ENCODE peak calls at places on chromosomes 13 and 19, in ten cellular contexts. One of them, this sample, is unnamed.

GRCh38 chr13:52195052-52195837 is 35.8 kb upstream of the NEK3 start:
- DNase-seq in A549: no peak
- DNase-seq in tibial nerve: peak; percentile 51
- DNase-seq in gastrocnemius medialis: peak; percentile 66
- DNase-seq in transverse colon: peak; percentile 79
- DNase-seq in heart left ventricle: peak; percentile 88
- DNase-seq in adrenal gland: peak; percentile 84
- DNase-seq in stomach: peak; percentile 79
- DNase-seq in body of pancreas: peak; percentile 87
- DNase-seq in HCT116: no peak
- DNase-seq in this sample: peak; percentile 89

GRCh38 chr13:98575009-98575866 is 1.7 kb downstream of the STK24 start:
- DNase-seq in A549: no peak
- DNase-seq in tibial nerve: no peak
- DNase-seq in gastrocnemius medialis: no peak
- DNase-seq in transverse colon: no peak
- DNase-seq in heart left ventricle: no peak
- DNase-seq in adrenal gland: no peak
- DNase-seq in stomach: no peak
- DNase-seq in body of pancreas: no peak
- DNase-seq in HCT116: no peak
- DNase-seq in this sample: no peak

GRCh38 chr19:15292847-15293582 is 39.3 kb downstream of the BRD4 start:
- DNase-seq in A549: no peak
- DNase-seq in tibial nerve: no peak
- DNase-seq in gastrocnemius medialis: peak; percentile 40
- DNase-seq in transverse colon: no peak
- DNase-seq in heart left ventricle: no peak
- DNase-seq in adrenal gland: no peak
- DNase-seq in stomach: no peak
- DNase-seq in body of pancreas: peak; percentile 39
- DNase-seq in HCT116: no peak
- DNase-seq in this sample: no peak

GRCh38 chr13:110521946-110522345 is 39.6 kb downstream of the RAB20 start:
- DNase-seq in A549: no peak
- DNase-seq in tibial nerve: no peak
- DNase-seq in gastrocnemius medialis: no peak
- DNase-seq in transverse colon: no peak
- DNase-seq in heart left ventricle: no peak
- DNase-seq in adrenal gland: no peak
- DNase-seq in stomach: no peak
- DNase-seq in body of pancreas: no peak
- DNase-seq in HCT116: no peak
- DNase-seq in this sample: no peak

GRCh38 chr19:18290250-18291018 is 9.0 kb upstream of the JUND start:
- DNase-seq in A549: no peak
- DNase-seq in tibial nerve: no peak
- DNase-seq in gastrocnemius medialis: no peak
- DNase-seq in transverse colon: peak; percentile 62
- DNase-seq in heart left ventricle: no peak
- DNase-seq in adrenal gland: no peak
- DNase-seq in stomach: peak; percentile 40
- DNase-seq in body of pancreas: no peak
- DNase-seq in HCT116: no peak
- DNase-seq in this sample: no peak

GRCh38 chr19:38731654-38732301 is 12.5 kb downstream of the CAPN12 start:
- DNase-seq in A549: no peak
- DNase-seq in tibial nerve: no peak
- DNase-seq in gastrocnemius medialis: no peak
- DNase-seq in transverse colon: peak; percentile 75
- DNase-seq in heart left ventricle: peak; percentile 26
- DNase-seq in adrenal gland: peak; percentile 49
- DNase-seq in stomach: peak; percentile 87
- DNase-seq in body of pancreas: peak; percentile 91
- DNase-seq in HCT116: no peak
- DNase-seq in this sample: no peak

GRCh38 chr13:22938576-22938975 is 242.2 kb upstream of the SGCG start:
- DNase-seq in A549: no peak
- DNase-seq in tibial nerve: no peak
- DNase-seq in gastrocnemius medialis: no peak
- DNase-seq in transverse colon: no peak
- DNase-seq in heart left ventricle: no peak
- DNase-seq in adrenal gland: no peak
- DNase-seq in stomach: no peak
- DNase-seq in body of pancreas: no peak
- DNase-seq in HCT116: no peak
- DNase-seq in this sample: no peak

GRCh38 chr13:107993239-107993948 is 221.9 kb downstream of the LIG4 start:
- DNase-seq in A549: no peak
- DNase-seq in tibial nerve: no peak
- DNase-seq in gastrocnemius medialis: no peak
- DNase-seq in transverse colon: no peak
- DNase-seq in heart left ventricle: no peak
- DNase-seq in adrenal gland: no peak
- DNase-seq in stomach: no peak
- DNase-seq in body of pancreas: no peak
- DNase-seq in HCT116: no peak
- DNase-seq in this sample: no peak

GRCh38 chr19:31701146-31701545 is 351.9 kb upstream of the TSHZ3 start:
- DNase-seq in A549: no peak
- DNase-seq in tibial nerve: no peak
- DNase-seq in gastrocnemius medialis: no peak
- DNase-seq in transverse colon: no peak
- DNase-seq in heart left ventricle: no peak
- DNase-seq in adrenal gland: no peak
- DNase-seq in stomach: no peak
- DNase-seq in body of pancreas: no peak
- DNase-seq in HCT116: no peak
- DNase-seq in this sample: no peak

GRCh38 chr13:93847162-93847561 is 620.6 kb downstream of the GPC6 start:
- DNase-seq in A549: peak; percentile 29
- DNase-seq in tibial nerve: no peak
- DNase-seq in gastrocnemius medialis: no peak
- DNase-seq in transverse colon: no peak
- DNase-seq in heart left ventricle: no peak
- DNase-seq in adrenal gland: no peak
- DNase-seq in stomach: no peak
- DNase-seq in body of pancreas: no peak
- DNase-seq in HCT116: no peak
- DNase-seq in this sample: no peak

GRCh38 chr19:46745521-46746280 is at the start of gene FKRP:
- DNase-seq in A549: no peak
- DNase-seq in tibial nerve: no peak
- DNase-seq in gastrocnemius medialis: no peak
- DNase-seq in transverse colon: no peak
- DNase-seq in heart left ventricle: peak; percentile 52
- DNase-seq in adrenal gland: no peak
- DNase-seq in stomach: peak; percentile 32
- DNase-seq in body of pancreas: peak; percentile 35
- DNase-seq in HCT116: no peak
- DNase-seq in this sample: no peak

DNA sequence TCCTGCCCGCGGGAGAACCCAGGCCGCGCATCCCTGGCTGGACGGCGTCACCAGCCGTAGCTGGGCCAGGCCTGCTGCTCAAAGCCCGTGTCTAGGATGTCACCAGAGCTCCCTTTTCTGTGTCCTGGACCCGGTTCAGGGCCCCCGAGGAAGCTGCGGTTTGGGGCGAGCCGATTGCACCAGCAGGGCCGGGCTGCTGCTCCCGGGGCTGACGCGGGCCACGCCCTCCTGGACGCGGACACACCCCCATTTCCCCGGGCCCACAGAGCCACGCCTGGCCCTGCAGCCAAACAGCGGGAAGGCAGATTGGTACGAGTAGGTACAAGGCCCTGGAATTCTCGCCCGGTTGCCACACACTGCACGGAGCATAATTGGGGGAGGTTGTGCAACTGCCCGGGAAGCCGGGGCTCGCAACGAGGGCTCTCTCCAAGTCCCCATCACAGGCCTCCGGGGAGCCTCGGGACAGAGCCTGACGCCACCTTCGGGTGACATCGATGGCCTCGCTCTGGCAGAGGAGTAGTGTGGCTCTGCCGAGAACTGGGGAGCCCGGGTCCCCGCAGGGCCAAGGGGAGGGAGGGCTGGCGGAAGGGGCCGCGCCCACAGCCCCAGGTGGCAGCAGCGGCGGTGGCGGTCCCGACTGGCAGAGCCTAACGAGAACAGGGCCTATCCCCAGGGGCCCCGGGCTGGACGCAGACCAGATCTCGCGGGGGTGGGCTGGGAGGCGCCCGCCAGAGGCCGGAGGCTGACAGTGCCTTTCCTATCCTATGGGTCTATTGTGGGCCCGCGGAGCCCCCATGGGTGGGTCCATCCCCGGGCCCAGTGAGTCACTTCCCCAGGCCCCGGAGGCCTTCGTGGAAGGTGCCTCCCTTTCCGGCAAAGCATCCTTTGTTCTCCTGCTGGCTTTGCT is 23.5 kb downstream of the KCTD15 start:
- DNase-seq in A549: peak; percentile 76
- DNase-seq in tibial nerve: peak; percentile 43
- DNase-seq in gastrocnemius medialis: peak; percentile 48
- DNase-seq in transverse colon: peak; percentile 82
- DNase-seq in heart left ventricle: peak; percentile 86
- DNase-seq in adrenal gland: peak; percentile 49
- DNase-seq in stomach: peak; percentile 88
- DNase-seq in body of pancreas: peak; percentile 76
- DNase-seq in HCT116: no peak
- DNase-seq in this sample: peak; percentile 64
- TF ChIP-seq CTCF in A549: peak; percentile 13
- TF ChIP-seq CTCF in tibial nerve: no peak
- TF ChIP-seq CTCF in gastrocnemius medialis: no peak
- TF ChIP-seq CTCF in transverse colon: no peak
- TF ChIP-seq CTCF in heart left ventricle: no peak
- TF ChIP-seq CTCF in adrenal gland: no peak
- TF ChIP-seq CTCF in stomach: no peak
- TF ChIP-seq CTCF in body of pancreas: peak; percentile 2
- TF ChIP-seq CTCF in HCT116: no peak
- TF ChIP-seq CTCF in this sample: no peak

GRCh38 chr19:52949422-52949821 is 13.3 kb downstream of the ZNF816 start:
- DNase-seq in A549: no peak
- DNase-seq in tibial nerve: no peak
- DNase-seq in gastrocnemius medialis: no peak
- DNase-seq in transverse colon: no peak
- DNase-seq in heart left ventricle: no peak
- DNase-seq in adrenal gland: no peak
- DNase-seq in stomach: no peak
- DNase-seq in body of pancreas: no peak
- DNase-seq in HCT116: no peak
- DNase-seq in this sample: no peak
- TF ChIP-seq POLR2A in A549: no peak
- TF ChIP-seq POLR2A in tibial nerve: no peak
- TF ChIP-seq POLR2A in gastrocnemius medialis: no peak
- TF ChIP-seq POLR2A in transverse colon: no peak
- TF ChIP-seq POLR2A in heart left ventricle: no peak
- TF ChIP-seq POLR2A in adrenal gland: no peak
- TF ChIP-seq POLR2A in stomach: no peak
- TF ChIP-seq POLR2A in body of pancreas: no peak
- TF ChIP-seq POLR2A in HCT116: no peak
- TF ChIP-seq POLR2A in this sample: no peak

GRCh38 chr13:45055198-45055901 is 65.0 kb upstream of the GTF2F2 start:
- DNase-seq in A549: peak; percentile 22
- DNase-seq in tibial nerve: no peak
- DNase-seq in gastrocnemius medialis: no peak
- DNase-seq in transverse colon: peak; percentile 29
- DNase-seq in heart left ventricle: no peak
- DNase-seq in adrenal gland: no peak
- DNase-seq in stomach: no peak
- DNase-seq in body of pancreas: no peak
- DNase-seq in HCT116: peak; percentile 70
- DNase-seq in this sample: no peak
- H3K27ac ChIP-seq in A549: peak overlapping the region; percentile 65
- H3K27ac ChIP-seq in tibial nerve: peak overlapping the region; percentile 90
- H3K27ac ChIP-seq in gastrocnemius medialis: no peak overlapping the region
- H3K27ac ChIP-seq in transverse colon: peak overlapping the region; percentile 66
- H3K27ac ChIP-seq in heart left ventricle: no peak overlapping the region
- H3K27ac ChIP-seq in adrenal gland: no peak overlapping the region
- H3K27ac ChIP-seq in stomach: no peak overlapping the region
- H3K27ac ChIP-seq in body of pancreas: no peak overlapping the region
- H3K27ac ChIP-seq in HCT116: peak overlapping the region; percentile 69
- H3K27ac ChIP-seq in this sample: no peak overlapping the region

GRCh38 chr19:52048604-52049493 is at the start of gene ZNF432:
- DNase-seq in A549: peak; percentile 96
- DNase-seq in tibial nerve: peak; percentile 90
- DNase-seq in gastrocnemius medialis: peak; percentile 90
- DNase-seq in transverse colon: peak; percentile 90
- DNase-seq in heart left ventricle: peak; percentile 98
- DNase-seq in adrenal gland: peak; percentile 95
- DNase-seq in stomach: peak; percentile 88
- DNase-seq in body of pancreas: peak; percentile 82
- DNase-seq in HCT116: peak; percentile 16
- DNase-seq in this sample: peak; percentile 96
- TF ChIP-seq CTCF in A549: no peak
- TF ChIP-seq CTCF in tibial nerve: no peak
- TF ChIP-seq CTCF in gastrocnemius medialis: no peak
- TF ChIP-seq CTCF in transverse colon: no peak
- TF ChIP-seq CTCF in heart left ventricle: no peak
- TF ChIP-seq CTCF in adrenal gland: no peak
- TF ChIP-seq CTCF in stomach: no peak
- TF ChIP-seq CTCF in body of pancreas: no peak
- TF ChIP-seq CTCF in HCT116: no peak
- TF ChIP-seq CTCF in this sample: no peak

This sample was measured in testis.